ENCODE peak calls at places on chromosomes 1 and 21, in eight cellular contexts. U is T follicular helper cell; K is posterior cingulate gyrus; S is EL; I is AML-193; V is CD4-positive, CD25-positive, alpha-beta regulatory T cell; E is BE2C; F is stimulated activated CD4-positive, alpha-beta T cell treated with anti-CD3 and anti-CD28 coated beads, TNF-alpha, amount 100 ng/mL, for 48 hours. Y is an unnamed sample.

GRCh38 chr21:44919913-44920693 is 596 bp downstream of the ITGB2 start:
- DNase-seq in U (no peak), K (no peak), S (no peak), I (no peak), V (peak; percentile 37), E (no peak), F (no peak), Y (no peak)

GRCh38 chr1:184593612-184594011 is 161.0 kb downstream of the EDEM3 start:
- DNase-seq in U (no peak), K (no peak), S (peak; percentile 13), I (no peak), V (no peak), E (no peak), F (no peak), Y (no peak)

GRCh38 chr1:82775402-82776000 is 974.8 kb downstream of the ADGRL2 start:
- DNase-seq in U (no peak), K (no peak), S (peak; percentile 18), I (peak; percentile 9), V (peak; percentile 22), E (peak; percentile 68), F (peak; percentile 36), Y (no peak)

GRCh38 chr21:38386967-38387366 is 111.3 kb downstream of the ERG start:
- DNase-seq in U (no peak), K (no peak), S (peak; percentile 35), I (peak; percentile 86), V (no peak), E (no peak), F (no peak), Y (no peak)

GRCh38 chr21:15744926-15745325 is 15.1 kb downstream of the USP25 start:
- DNase-seq in U (no peak), K (no peak), S (no peak), I (no peak), V (no peak), E (no peak), F (no peak), Y (no peak)

GRCh38 chr1:15005116-15005515 is 148.4 kb upstream of the TMEM51 start:
- DNase-seq in U (no peak), K (no peak), S (no peak), I (no peak), V (no peak), E (no peak), F (no peak), Y (no peak)

GRCh38 chr1:210233495-210234253 is 1.1 kb downstream of the SERTAD4 start:
- DNase-seq in U (no peak), K (peak; percentile 44), S (peak; percentile 81), I (no peak), V (no peak), E (peak; percentile 55), F (no peak), Y (no peak)

GRCh38 chr1:90925928-90926869 is 95.6 kb downstream of the ZNF644 start:
- DNase-seq in U (no peak), K (no peak), S (peak; percentile 73), I (no peak), V (peak; percentile 19), E (no peak), F (no peak), Y (no peak)

GRCh38 chr1:7497107-7497637 is 273.9 kb upstream of the VAMP3 start:
- DNase-seq in U (no peak), K (no peak), S (no peak), I (no peak), V (no peak), E (no peak), F (no peak), Y (no peak)

GRCh38 chr1:160144921-160145320 is 6.5 kb upstream of the ATP1A4 start:
- DNase-seq in U (no peak), K (no peak), S (peak; percentile 64), I (no peak), V (no peak), E (no peak), F (no peak), Y (no peak)

GRCh38 chr1:206909883-206910318 is 11.8 kb downstream of the FCMR start:
- DNase-seq in U (no peak), K (no peak), S (no peak), I (no peak), V (no peak), E (no peak), F (no peak), Y (no peak)

GRCh38 chr1:37342736-37343135 is 131.6 kb upstream of the ZC3H12A start:
- DNase-seq in U (no peak), K (no peak), S (no peak), I (no peak), V (no peak), E (no peak), F (no peak), Y (no peak)

GRCh38 chr1:22900451-22900850 is 72.2 kb downstream of the LACTBL1 start:
- DNase-seq in U (no peak), K (no peak), S (no peak), I (no peak), V (no peak), E (no peak), F (no peak), Y (no peak)

GRCh38 chr1:83791821-83792437 is 207.0 kb downstream of the TTLL7 start:
- DNase-seq in U (no peak), K (no peak), S (peak; percentile 30), I (no peak), V (no peak), E (no peak), F (no peak), Y (no peak)

GRCh38 chr1:203112451-203112850 is 15.1 kb upstream of the ADORA1 start:
- DNase-seq in U (no peak), K (no peak), S (no peak), I (no peak), V (no peak), E (no peak), F (no peak), Y (no peak)